ENCODE peak calls at places on chromosomes 13 and 19, in nine cellular contexts. S is thoracic aorta; E is CD4-positive, CD25-positive, alpha-beta regulatory T cell; G is coronary artery; I is ovary; P is fibroblast of lung; M is right cardiac atrium; D is heart left ventricle; N is IMR-90. Y is an unnamed sample.

GRCh38 chr19:18300930-18301717 is 19.7 kb upstream of the JUND start:
- DNase-seq in G (peak), E (no peak), D (peak), M (peak), P (peak), S (peak), N (peak), I (peak), Y (no peak)

GRCh38 chr13:30033681-30034447 is 183.4 kb upstream of the UBL3 start:
- DNase-seq in E (peak), I (no peak), P (peak), G (no peak), N (peak), D (no peak), M (no peak), S (no peak), Y (no peak)

GRCh38 chr19:38583219-38583984 is 34.4 kb downstream of the MAP4K1 start:
- DNase-seq in D (no peak), S (no peak), E (no peak), N (no peak), P (no peak), M (no peak), G (no peak), I (no peak), Y (peak)

GRCh38 chr13:112767506-112768471 is 78.0 kb downstream of the ATP11A start:
- DNase-seq in D (peak), M (peak), G (no peak), N (no peak), I (no peak), E (no peak), P (no peak), S (no peak), Y (no peak)

GRCh38 chr13:109331898-109332297 is 454.5 kb downstream of the IRS2 start:
- DNase-seq in N (peak), I (no peak), P (peak), S (no peak), M (no peak), G (no peak), D (no peak), E (no peak), Y (no peak)

GRCh38 chr19:18995804-18996241 is 37.5 kb downstream of the SUGP2 start:
- DNase-seq in M (peak), S (no peak), G (no peak), P (peak), I (peak), D (peak), E (peak), N (peak), Y (no peak)

GRCh38 chr19:56273563-56274117 is 1.1 kb downstream of the EDDM13 start:
- DNase-seq in M (no peak), I (no peak), D (no peak), N (peak), E (no peak), G (no peak), S (no peak), P (no peak), Y (no peak)

GRCh38 chr13:106597190-106597589 is 29.3 kb upstream of the ARGLU1 start:
- DNase-seq in P (no peak), M (peak), S (no peak), D (peak), I (no peak), E (no peak), N (no peak), G (no peak), Y (no peak)

GRCh38 chr19:6103894-6104293 is 6.4 kb downstream of the RFX2 start:
- DNase-seq in P (no peak), N (no peak), M (no peak), D (no peak), E (no peak), S (no peak), I (no peak), G (no peak), Y (no peak)

GRCh38 chr19:50377051-50377441 is 789 bp downstream of the NR1H2 start:
- DNase-seq in D (peak), N (no peak), M (peak), S (no peak), G (no peak), E (peak), P (no peak), I (peak), Y (peak)

GRCh38 chr19:35425682-35426081 is 22.4 kb upstream of the FFAR2 start:
- DNase-seq in D (no peak), P (no peak), N (no peak), S (no peak), M (no peak), E (no peak), G (no peak), I (no peak), Y (no peak)

GRCh38 chr13:72458701-72459100 is 268.7 kb downstream of the MZT1 start:
- DNase-seq in M (no peak), D (no peak), E (no peak), I (no peak), S (no peak), P (peak), G (no peak), N (no peak), Y (no peak)

GRCh38 chr13:101289764-101290163 is 126.5 kb downstream of the NALCN start:
- DNase-seq in E (no peak), I (no peak), D (peak), M (no peak), G (no peak), S (no peak), N (peak), P (peak), Y (no peak)

GRCh38 chr13:31050486-31051400 is 111.0 kb downstream of the HSPH1 start:
- DNase-seq in E (no peak), S (no peak), D (no peak), N (peak), M (no peak), G (no peak), P (no peak), I (no peak), Y (peak)

GRCh38 chr19:40603071-40603718 is 2.0 kb downstream of the LTBP4 start:
- DNase-seq in G (peak), M (no peak), I (no peak), E (peak), P (no peak), D (no peak), S (no peak), N (peak), Y (no peak)

GRCh38 chr19:8023371-8023770 is 17.9 kb upstream of the ELAVL1 start:
- DNase-seq in P (no peak), I (no peak), D (no peak), E (no peak), G (no peak), S (no peak), M (no peak), N (no peak), Y (no peak)

GRCh38 chr13:98320561-98321105 is 143.6 kb upstream of the RNF113B start:
- DNase-seq in I (no peak), S (no peak), M (no peak), G (no peak), D (no peak), E (no peak), P (no peak), N (no peak), Y (no peak)

GRCh38 chr13:26679945-26680516 is 80.6 kb downstream of the GPR12 start:
- DNase-seq in D (no peak), M (no peak), I (no peak), E (no peak), S (no peak), G (no peak), P (peak), N (peak), Y (no peak)

GRCh38 chr19:43489979-43490599 is 14.5 kb downstream of the PHLDB3 start:
- DNase-seq in M (no peak), N (no peak), G (no peak), P (no peak), S (no peak), D (no peak), I (no peak), E (no peak), Y (no peak)

GRCh38 chr19:49835562-49835961 is 15.4 kb upstream of the PTOV1 start:
- DNase-seq in I (no peak), E (no peak), P (no peak), S (no peak), M (no peak), D (no peak), N (no peak), G (no peak), Y (no peak)

GRCh38 chr13:40536443-40537113 is 129.9 kb downstream of the FOXO1 start:
- DNase-seq in P (no peak), G (no peak), M (no peak), N (no peak), D (no peak), S (no peak), I (no peak), E (no peak), Y (no peak)
- H3K27ac ChIP-seq in P (no peak), G (no peak), M (no peak), N (no peak), D (no peak), S (peak), I (no peak), E (no peak), Y (no peak)

GRCh38 chr19:33293255-33294057 is 8.9 kb downstream of the CEBPA start:
- DNase-seq in D (no peak), P (peak), I (no peak), E (no peak), G (no peak), N (peak), S (no peak), M (peak), Y (no peak)
- H3K27ac ChIP-seq in D (no peak), P (no peak), I (no peak), E (no peak), G (peak), N (no peak), S (no peak), M (no peak), Y (peak)

GRCh38 chr19:23378948-23379347 is 16.3 kb downstream of the ZNF91 start:
- DNase-seq in D (no peak), G (no peak), M (no peak), I (no peak), N (no peak), E (no peak), S (no peak), P (no peak), Y (no peak)
- H3K27ac ChIP-seq in D (peak), G (no peak), M (no peak), I (no peak), N (no peak), E (no peak), S (no peak), P (no peak), Y (no peak)

DNA sequence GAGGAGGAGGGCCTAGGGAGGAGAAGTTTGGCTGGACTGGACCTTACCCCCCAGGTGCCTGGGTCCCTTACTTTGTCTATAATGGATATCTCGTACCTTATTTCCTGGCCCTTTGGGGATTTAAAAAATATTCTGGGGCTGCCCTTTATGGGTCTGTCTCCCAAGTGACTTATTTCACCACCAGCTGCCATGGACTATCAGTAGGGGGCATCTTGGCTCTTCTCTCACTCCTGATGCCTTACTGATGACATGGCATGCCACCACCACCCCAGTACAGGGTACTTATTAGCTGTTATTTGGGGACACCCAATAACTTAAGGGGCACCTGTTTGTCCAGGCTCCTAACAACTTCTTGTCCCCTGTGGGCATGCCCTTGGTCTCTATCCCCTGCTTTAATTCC is 38.0 kb downstream of the NFIX start:
- DNase-seq in I (no peak), M (no peak), S (no peak), G (no peak), N (no peak), E (peak), D (peak), P (no peak), Y (no peak)
- H3K27ac ChIP-seq in I (peak), M (peak), S (peak), G (peak), N (no peak), E (no peak), D (peak), P (no peak), Y (peak)

GRCh38 chr13:114106991-114107685 is 25.3 kb downstream of the RASA3 start:
- DNase-seq in G (no peak), E (no peak), I (no peak), S (no peak), D (peak), M (peak), P (no peak), N (no peak), Y (no peak)
- H3K27ac ChIP-seq in G (no peak), E (peak), I (no peak), S (no peak), D (no peak), M (peak), P (peak), N (peak), Y (no peak)

GRCh38 chr19:16571689-16572331 is 405 bp downstream of the SLC35E1 start:
- DNase-seq in M (no peak), S (no peak), E (peak), N (peak), I (no peak), D (peak), P (peak), G (no peak), Y (no peak)

GRCh38 chr19:16573296-16573695 is 1.1 kb upstream of the SLC35E1 start:
- DNase-seq in G (no peak), S (no peak), P (no peak), D (no peak), M (no peak), N (no peak), E (no peak), I (no peak), Y (no peak)

GRCh38 chr19:16569609-16570320 is 2.5 kb downstream of the SLC35E1 start:
- DNase-seq in P (no peak), D (no peak), E (no peak), N (no peak), S (no peak), M (no peak), I (no peak), G (no peak), Y (no peak)

GRCh38 chr19:16572332-16573211 is at the start of gene SLC35E1:
- DNase-seq in S (peak), M (peak), D (peak), G (peak), P (peak), N (peak), I (peak), E (peak), Y (peak)

GRCh38 chr19:16571283-16571682 is 932 bp downstream of the SLC35E1 start:
- DNase-seq in P (no peak), M (no peak), D (no peak), N (peak), I (no peak), G (no peak), S (no peak), E (no peak), Y (no peak)
- H3K27ac ChIP-seq in P (peak), M (no peak), D (peak), N (peak), I (peak), G (peak), S (peak), E (peak), Y (peak)

DNA sequence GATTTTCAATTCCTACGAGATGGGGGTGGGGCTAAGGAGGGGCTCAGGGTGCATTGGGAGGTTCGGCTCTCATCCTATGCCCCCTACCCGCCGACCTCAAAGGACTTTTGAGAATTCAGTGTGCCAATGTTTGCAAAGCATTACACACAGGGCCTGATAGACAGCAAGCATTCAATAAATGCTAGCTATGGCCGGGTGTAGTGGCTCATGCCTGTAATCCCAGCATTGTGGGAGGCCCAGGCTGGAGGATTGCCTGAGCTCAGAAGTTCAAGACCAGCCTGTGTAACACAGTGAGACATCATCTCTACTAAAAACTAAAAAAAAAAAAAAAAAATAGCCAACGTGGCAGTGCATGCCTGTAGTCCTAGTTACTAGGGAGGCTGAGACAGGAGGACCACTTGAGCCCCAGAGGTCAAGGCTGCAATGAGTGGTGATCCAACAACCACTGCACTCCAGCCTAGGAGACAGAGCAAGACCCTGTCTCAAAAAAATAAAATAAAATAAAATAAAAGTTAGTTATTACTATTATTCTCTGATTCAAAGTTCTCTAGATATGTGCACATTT is 1.9 kb upstream of the CBLC start:
- DNase-seq in S (no peak), P (no peak), G (no peak), D (no peak), E (no peak), N (no peak), I (no peak), M (no peak), Y (no peak)
- H3K27ac ChIP-seq in S (no peak), P (no peak), G (no peak), D (no peak), E (no peak), N (peak), I (no peak), M (no peak), Y (no peak)

GRCh38 chr19:10593148-10593547 is 6.0 kb upstream of the AP1M2 start:
- DNase-seq in P (no peak), G (no peak), M (no peak), D (no peak), I (no peak), E (no peak), S (no peak), N (no peak), Y (peak)
- H3K27ac ChIP-seq in P (no peak), G (peak), M (no peak), D (no peak), I (no peak), E (no peak), S (no peak), N (no peak), Y (no peak)